ENCODE peak calls at places on chromosomes 4 and X, in five cellular contexts. A is psoas muscle, O is GM03348, J is iris pigment epithelial cell, S is NCI-H1092 treated with DMSO at 0.1 percent for 48 hours. R is an unnamed sample.

GRCh38 chr4:5165419-5166369 is 114.4 kb downstream of the STK32B start:
- DNase-seq in S (no peak), O (peak; percentile 81), J (peak; percentile 42), A (no peak), R (no peak)

GRCh38 chrX:55006827-55007621 is 6.9 kb downstream of the APEX2 start:
- DNase-seq in O (no peak), A (no peak), J (no peak), S (no peak), R (peak; percentile 47)

GRCh38 chr4:59054110-59054509 is 1943.9 kb upstream of the IGFBP7 start:
- DNase-seq in O (no peak), A (no peak), S (no peak), J (no peak), R (no peak)

GRCh38 chr4:2733001-2733843 is 22.9 kb downstream of the TNIP2 start:
- DNase-seq in J (no peak), S (no peak), O (no peak), A (no peak), R (no peak)

GRCh38 chr4:114807759-114808404 is 209.3 kb downstream of the UGT8 start:
- DNase-seq in O (peak; percentile 48), A (no peak), J (no peak), S (no peak), R (no peak)

GRCh38 chrX:20067709-20068315 is 48.9 kb downstream of the MAP7D2 start:
- DNase-seq in A (peak; percentile 79), O (peak; percentile 74), J (peak; percentile 90), S (peak; percentile 85), R (peak; percentile 76)

GRCh38 chrX:130915302-130915701 is 12.3 kb upstream of the ENOX2 start:
- DNase-seq in O (peak; percentile 10), S (no peak), J (peak; percentile 43), A (no peak), R (no peak)

GRCh38 chr4:173878701-173879100 is 348.7 kb upstream of the HAND2 start:
- DNase-seq in J (peak; percentile 76), A (no peak), O (no peak), S (no peak), R (peak; percentile 65)

GRCh38 chrX:56554870-56555269 is 8.6 kb upstream of the UBQLN2 start:
- DNase-seq in S (no peak), A (no peak), J (no peak), O (no peak), R (no peak)

GRCh38 chrX:134026732-134027311 is 41.4 kb upstream of the GPC3 start:
- DNase-seq in J (peak; percentile 42), A (no peak), O (peak; percentile 44), S (peak; percentile 46), R (no peak)

GRCh38 chrX:10566726-10567097 is 53.7 kb downstream of the MID1 start:
- DNase-seq in S (no peak), J (no peak), A (no peak), O (no peak), R (no peak)

GRCh38 chr4:107069049-107069448 is 32.9 kb upstream of the DKK2 start:
- DNase-seq in A (no peak), O (peak; percentile 66), S (no peak), J (peak; percentile 97), R (no peak)

GRCh38 chr4:21806991-21807390 is 141.6 kb downstream of the KCNIP4 start:
- DNase-seq in A (no peak), O (no peak), S (no peak), J (no peak), R (no peak)

GRCh38 chr4:131551306-131551705 is 1597.8 kb upstream of the PCDH10 start:
- DNase-seq in J (no peak), O (no peak), A (no peak), S (no peak), R (no peak)

GRCh38 chr4:3461515-3462291 is 1.4 kb upstream of the DOK7 start:
- DNase-seq in A (peak; percentile 91), J (no peak), O (no peak), S (peak; percentile 29), R (peak; percentile 87)

GRCh38 chr4:84481077-84481878 is 17.8 kb downstream of the NKX6-1 start:
- DNase-seq in A (no peak), J (no peak), O (no peak), S (no peak), R (no peak)

GRCh38 chrX:120302434-120302833 is 8.8 kb downstream of the TMEM255A start:
- DNase-seq in O (no peak), J (no peak), S (no peak), A (no peak), R (no peak)

GRCh38 chr4:172245493-172245892 is 432.3 kb downstream of the GALNTL6 start:
- DNase-seq in S (no peak), O (no peak), A (no peak), J (no peak), R (no peak)

GRCh38 chrX:145396612-145397011 is 149.3 kb downstream of the SPANXN1 start:
- DNase-seq in S (no peak), J (no peak), A (no peak), O (no peak), R (no peak)

GRCh38 chrX:2589186-2590020 is 88.6 kb upstream of the DHRSX start:
- DNase-seq in J (no peak), O (peak; percentile 46), A (no peak), S (no peak), R (no peak)

GRCh38 chrX:1531106-1531890 is 5.7 kb downstream of the P2RY8 start:
- DNase-seq in A (no peak), S (no peak), O (no peak), J (no peak), R (no peak)

GRCh38 chrX:21974011-21974385 is 33.5 kb downstream of the SMS start:
- DNase-seq in S (no peak), O (no peak), J (no peak), A (no peak), R (no peak)

GRCh38 chr4:2408976-2409375 is 9.5 kb downstream of the ZFYVE28 start:
- DNase-seq in A (no peak), J (no peak), O (no peak), S (no peak), R (no peak)

GRCh38 chrX:22155126-22155525 is 117.6 kb upstream of the CBLL2 start:
- DNase-seq in S (no peak), A (no peak), J (no peak), O (no peak), R (no peak)

GRCh38 chrX:152635941-152636340 is 1.8 kb upstream of the GABRQ start:
- DNase-seq in J (peak; percentile 70), O (peak; percentile 56), S (peak; percentile 40), A (no peak), R (no peak)

GRCh38 chr4:89307446-89308160 is at the start of gene GPRIN3:
- DNase-seq in O (peak; percentile 59), S (peak; percentile 79), J (peak; percentile 27), A (peak; percentile 63), R (peak; percentile 54)

GRCh38 chrX:139023531-139023930 is 312.0 kb upstream of the FGF13 start:
- DNase-seq in O (no peak), J (no peak), A (no peak), S (no peak), R (no peak)

R was measured in right cardiac atrium.